ENCODE peak calls at places on chromosomes 13 and 19, in four cellular contexts. P is CD8-positive, alpha-beta T cell; K is mucosa of descending colon; T is PC-3. J is an unnamed sample.

GRCh38 chr19:18733196-18733647 is 49.7 kb downstream of the CRTC1 start:
- DNase-seq in P (no peak), K (no peak), T (no peak), J (no peak)

GRCh38 chr19:39409886-39410619 is 2.4 kb upstream of the PLEKHG2 start:
- DNase-seq in P (peak; percentile 77), K (peak; percentile 75), T (no peak), J (no peak)

GRCh38 chr13:95924389-95924994 is 128.7 kb downstream of the UGGT2 start:
- DNase-seq in P (no peak), K (no peak), T (peak; percentile 40), J (no peak)

GRCh38 chr13:33509642-33510229 is 224.2 kb upstream of the STARD13 start:
- DNase-seq in P (no peak), K (no peak), T (peak; percentile 23), J (no peak)

GRCh38 chr13:42548731-42549554 is 25.0 kb upstream of the TNFSF11 start:
- DNase-seq in P (no peak), K (peak; percentile 29), T (no peak), J (peak; percentile 86)

GRCh38 chr19:44737238-44738160 is 11.0 kb upstream of the BCL3 start:
- DNase-seq in P (no peak), K (no peak), T (no peak), J (no peak)

GRCh38 chr13:92564942-92565341 is 661.7 kb upstream of the GPC6 start:
- DNase-seq in P (no peak), K (no peak), T (no peak), J (no peak)

GRCh38 chr19:53652476-53652875 is 20.7 kb downstream of the DPRX start:
- DNase-seq in P (no peak), K (no peak), T (no peak), J (no peak)

GRCh38 chr13:46297338-46297737 is 85.6 kb downstream of the LRRC63 start:
- DNase-seq in P (no peak), K (no peak), T (no peak), J (no peak)

GRCh38 chr13:95704510-95704909 is 27.6 kb downstream of the DNAJC3 start:
- DNase-seq in P (no peak), K (no peak), T (peak; percentile 29), J (no peak)

GRCh38 chr13:44148159-44148929 is 225.3 kb upstream of the SERP2 start:
- DNase-seq in P (no peak), K (no peak), T (peak; percentile 52), J (no peak)

GRCh38 chr13:29487466-29488454 is 107.7 kb downstream of the SLC7A1 start:
- DNase-seq in P (no peak), K (no peak), T (no peak), J (no peak)

GRCh38 chr19:30339624-30340525 is 32.3 kb upstream of the ZNF536 start:
- DNase-seq in P (peak; percentile 31), K (no peak), T (no peak), J (no peak)

GRCh38 chr13:110636053-110636475 is 20.7 kb downstream of the NAXD start:
- DNase-seq in P (no peak), K (no peak), T (no peak), J (peak; percentile 22)

GRCh38 chr13:44573071-44573470 is 3.1 kb downstream of the TSC22D1 start:
- DNase-seq in P (no peak), K (no peak), T (no peak), J (no peak)

GRCh38 chr19:38251564-38252051 is 4.6 kb downstream of the PPP1R14A start:
- DNase-seq in P (no peak), K (no peak), T (no peak), J (no peak)

GRCh38 chr19:33562636-33563035 is 41.0 kb upstream of the PEPD start:
- DNase-seq in P (no peak), K (no peak), T (no peak), J (no peak)

GRCh38 chr13:33642374-33643065 is 175.4 kb upstream of the RFC3 start:
- DNase-seq in P (no peak), K (peak; percentile 14), T (peak; percentile 32), J (no peak)

GRCh38 chr13:75876371-75877050 is 240.4 kb downstream of the LMO7 start:
- DNase-seq in P (peak; percentile 65), K (peak; percentile 68), T (peak; percentile 72), J (peak; percentile 33)

GRCh38 chr19:4376245-4376990 is 23.9 kb downstream of the SH3GL1 start:
- DNase-seq in P (no peak), K (no peak), T (peak; percentile 45), J (no peak)

GRCh38 chr13:48901786-48902185 is 73.9 kb upstream of the FNDC3A start:
- DNase-seq in P (no peak), K (no peak), T (no peak), J (no peak)

GRCh38 chr13:20190481-20191310 is 2.0 kb downstream of the GJB2 start:
- DNase-seq in P (no peak), K (no peak), T (peak; percentile 89), J (no peak)

GRCh38 chr19:14563989-14564650 is 7.7 kb downstream of the NDUFB7 start:
- DNase-seq in P (no peak), K (peak; percentile 50), T (peak; percentile 54), J (no peak)

GRCh38 chr13:97307544-97307881 is 85.4 kb downstream of the MBNL2 start:
- DNase-seq in P (no peak), K (no peak), T (no peak), J (no peak)
- TF ChIP-seq CTCF in P (no peak), K (no peak), T (no peak), J (no peak)

DNA sequence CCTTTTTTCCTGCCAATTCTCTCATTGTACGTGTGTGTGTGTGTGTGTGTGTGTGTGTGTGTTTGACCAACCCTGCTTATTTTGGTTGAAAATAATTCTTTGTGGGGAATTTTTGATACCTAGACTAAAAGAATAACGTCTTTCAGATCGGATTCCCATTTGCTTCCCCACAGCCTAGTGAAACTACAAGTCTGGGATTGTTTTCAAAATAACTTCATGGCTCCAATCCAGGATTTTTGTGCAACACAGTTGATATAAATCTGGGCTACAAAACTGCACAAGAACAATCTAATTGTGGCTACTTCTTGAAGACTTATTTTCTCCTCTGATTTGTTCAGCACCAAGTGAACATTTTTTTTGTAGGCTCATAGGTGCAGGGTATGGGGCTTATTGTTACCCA is 332.8 kb upstream of the MIR17HG start:
- DNase-seq in P (no peak), K (no peak), T (no peak), J (no peak)
- H3K4me3 ChIP-seq in P (no peak overlapping the region), K (no peak overlapping the region), T (no peak overlapping the region), J (no peak overlapping the region)

GRCh38 chr19:1725100-1726064 is 27.9 kb upstream of the ONECUT3 start:
- DNase-seq in P (no peak), K (peak; percentile 25), T (peak; percentile 46), J (no peak)
- TF ChIP-seq CTCF in P (no peak), K (no peak), T (no peak), J (no peak)

DNA sequence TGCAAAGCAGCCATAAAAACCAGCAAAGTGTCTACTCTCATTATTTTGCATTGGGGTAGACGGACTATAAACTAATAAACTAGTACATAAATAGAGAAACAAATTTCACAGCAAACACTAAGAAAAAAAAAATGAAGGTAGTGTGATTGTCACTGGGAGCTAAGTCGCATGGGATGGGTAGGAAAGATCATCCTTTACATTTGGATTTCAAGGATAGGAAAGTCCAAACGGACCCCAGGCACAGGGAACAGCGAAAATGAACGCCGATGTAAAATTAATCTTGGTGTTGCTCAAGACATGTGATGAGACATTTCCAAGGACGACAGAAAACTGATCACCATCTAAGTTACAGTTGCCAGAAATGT is 690 bp upstream of the SGTA start:
- DNase-seq in P (no peak), K (no peak), T (no peak), J (no peak)
- H3K4me3 ChIP-seq in P (peak overlapping the region; percentile 94), K (peak overlapping the region; percentile 94), T (no peak overlapping the region), J (no peak overlapping the region)